ENCODE peak calls at places on chromosomes 13 and 19, in six cellular contexts. X, B, T, F, U and Y are unnamed samples.

GRCh38 chr13:21694831-21695230 is 24.0 kb downstream of the FGF9 start:
- DNase-seq in B (no peak), F (no peak), X (no peak), T (no peak), U (no peak), Y (no peak)

GRCh38 chr13:37175996-37176395 is 70.5 kb upstream of the CSNK1A1L start:
- DNase-seq in B (no peak), T (peak; percentile 33), U (no peak), X (peak; percentile 94), F (peak; percentile 40), Y (no peak)

GRCh38 chr13:27573265-27573664 is 47.1 kb downstream of the LNX2 start:
- DNase-seq in B (no peak), U (no peak), F (peak; percentile 76), X (peak; percentile 27), T (peak; percentile 11), Y (peak; percentile 71)

GRCh38 chr13:76505437-76505836 is 380.8 kb downstream of the KCTD12 start:
- DNase-seq in F (no peak), T (no peak), B (no peak), U (no peak), X (no peak), Y (no peak)

GRCh38 chr13:110714798-110715394 is 1.4 kb downstream of the ING1 start:
- DNase-seq in T (peak; percentile 67), B (no peak), X (peak; percentile 44), U (peak; percentile 35), F (no peak), Y (no peak)

GRCh38 chr19:13526552-13526951 is 20.3 kb upstream of the CACNA1A start:
- DNase-seq in F (peak; percentile 6), U (no peak), B (no peak), X (no peak), T (no peak), Y (no peak)

GRCh38 chr19:4870025-4870700 is 2.7 kb upstream of the PLIN3 start:
- DNase-seq in F (peak; percentile 90), U (no peak), T (peak; percentile 87), X (peak; percentile 94), B (no peak), Y (peak; percentile 95)

GRCh38 chr13:50449465-50449864 is 394.0 kb downstream of the DLEU7 start:
- DNase-seq in T (no peak), X (no peak), F (no peak), U (no peak), B (no peak), Y (no peak)

GRCh38 chr19:19539738-19540703 is 2.0 kb downstream of the CILP2 start:
- DNase-seq in T (peak; percentile 53), X (peak; percentile 71), F (peak; percentile 25), B (no peak), U (no peak), Y (peak; percentile 91)

GRCh38 chr13:109336730-109337129 is 449.7 kb downstream of the IRS2 start:
- DNase-seq in U (no peak), X (peak; percentile 57), F (peak; percentile 65), B (no peak), T (no peak), Y (no peak)

GRCh38 chr13:34371108-34371507 is 553.2 kb downstream of the RFC3 start:
- DNase-seq in T (no peak), X (no peak), B (no peak), U (no peak), F (no peak), Y (no peak)

GRCh38 chr13:33379597-33379996 is 94.0 kb upstream of the STARD13 start:
- DNase-seq in T (no peak), U (no peak), X (no peak), F (no peak), B (no peak), Y (no peak)

GRCh38 chr19:8111376-8111775 is 38.0 kb downstream of the FBN3 start:
- DNase-seq in X (no peak), B (no peak), U (no peak), F (no peak), T (no peak), Y (peak; percentile 62)
- H3K27me3 ChIP-seq in X (no peaks in the 10 kb centered on the region), B (no peaks in the 10 kb centered on the region), U (no peaks in the 10 kb centered on the region), F (no peaks in the 10 kb centered on the region), T (no peaks in the 10 kb centered on the region), Y (no peaks in the 10 kb centered on the region)

GRCh38 chr19:1490020-1490310 is 185 bp downstream of the PCSK4 start:
- DNase-seq in B (no peak), U (no peak), T (no peak), X (no peak), F (no peak), Y (no peak)
- H3K27ac ChIP-seq in B (no peak overlapping the region), U (no peak overlapping the region), T (peak overlapping the region; percentile 86), X (peak overlapping the region; percentile 63), F (no peak overlapping the region), Y (no peak overlapping the region)

GRCh38 chr19:7500811-7501450 is 12.1 kb upstream of the PEX11G start:
- DNase-seq in T (peak; percentile 82), X (no peak), U (peak; percentile 75), B (no peak), F (peak; percentile 72), Y (peak; percentile 85)
- H2AFZ ChIP-seq in T (peak overlapping the region; percentile 71), X (no peak overlapping the region), U (peak overlapping the region; percentile 99), B (peak overlapping the region; percentile 37), F (peak overlapping the region; percentile 89), Y (no peak overlapping the region)

DNA sequence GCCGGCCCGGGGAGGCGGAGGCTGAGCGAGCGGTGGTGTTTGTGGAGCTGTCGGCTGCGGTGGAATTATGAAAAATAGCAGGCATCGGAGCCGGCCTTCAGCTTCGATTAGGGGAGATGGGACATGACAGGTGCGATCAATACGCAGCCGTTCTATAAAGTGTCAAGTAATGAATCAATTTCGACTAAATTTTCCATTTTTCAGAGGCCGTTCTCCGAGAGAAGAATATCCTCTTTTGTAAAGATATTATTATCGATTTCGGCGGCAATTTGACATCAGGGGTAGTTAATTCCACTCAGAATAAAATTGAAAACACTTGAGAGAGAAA is 4.8 kb upstream of the ERFL start:
- DNase-seq in U (no peak), T (no peak), B (no peak), F (no peak), X (no peak), Y (peak; percentile 93)
- H3K27me3 ChIP-seq in U (peaks cover 37% of the 10 kb centered on the region), T (peaks cover 85% of the 10 kb centered on the region), B (peaks cover 10% of the 10 kb centered on the region), F (peaks cover 35% of the 10 kb centered on the region), X (peaks cover 67% of the 10 kb centered on the region), Y (peaks cover 53% of the 10 kb centered on the region)

GRCh38 chr13:51645154-51645650 is 60.9 kb downstream of the WDFY2 start:
- DNase-seq in X (peak; percentile 90), T (peak; percentile 47), U (no peak), B (no peak), F (peak; percentile 63), Y (peak; percentile 65)
- H3K27ac ChIP-seq in X (peak overlapping the region; percentile 91), T (peak overlapping the region; percentile 45), U (no peak overlapping the region), B (no peak overlapping the region), F (peak overlapping the region; percentile 94), Y (peak overlapping the region; percentile 98)

GRCh38 chr13:89733686-89734085 is 1613.8 kb upstream of the MIR17HG start:
- DNase-seq in U (no peak), B (no peak), F (no peak), T (no peak), X (no peak), Y (no peak)
- H2AFZ ChIP-seq in U (no peak overlapping the region), B (no peak overlapping the region), F (no peak overlapping the region), T (peak overlapping the region; percentile 4), X (no peak overlapping the region), Y (no peak overlapping the region)

GRCh38 chr13:41459754-41460111 is 2.4 kb downstream of the RGCC start:
- DNase-seq in F (no peak), U (no peak), B (no peak), X (no peak), T (no peak), Y (no peak)
- H3K27me3 ChIP-seq in F (no peaks in the 10 kb centered on the region), U (peaks cover 16% of the 10 kb centered on the region), B (no peaks in the 10 kb centered on the region), X (peaks cover 7% of the 10 kb centered on the region), T (peaks cover 57% of the 10 kb centered on the region), Y (peaks cover 32% of the 10 kb centered on the region)

GRCh38 chr19:51337861-51338562 is 3.9 kb downstream of the VSIG10L start:
- DNase-seq in U (no peak), B (no peak), X (no peak), T (no peak), F (no peak), Y (peak; percentile 34)
- H3K27ac ChIP-seq in U (no peak overlapping the region), B (no peak overlapping the region), X (no peak overlapping the region), T (peak overlapping the region; percentile 80), F (no peak overlapping the region), Y (no peak overlapping the region)

DNA sequence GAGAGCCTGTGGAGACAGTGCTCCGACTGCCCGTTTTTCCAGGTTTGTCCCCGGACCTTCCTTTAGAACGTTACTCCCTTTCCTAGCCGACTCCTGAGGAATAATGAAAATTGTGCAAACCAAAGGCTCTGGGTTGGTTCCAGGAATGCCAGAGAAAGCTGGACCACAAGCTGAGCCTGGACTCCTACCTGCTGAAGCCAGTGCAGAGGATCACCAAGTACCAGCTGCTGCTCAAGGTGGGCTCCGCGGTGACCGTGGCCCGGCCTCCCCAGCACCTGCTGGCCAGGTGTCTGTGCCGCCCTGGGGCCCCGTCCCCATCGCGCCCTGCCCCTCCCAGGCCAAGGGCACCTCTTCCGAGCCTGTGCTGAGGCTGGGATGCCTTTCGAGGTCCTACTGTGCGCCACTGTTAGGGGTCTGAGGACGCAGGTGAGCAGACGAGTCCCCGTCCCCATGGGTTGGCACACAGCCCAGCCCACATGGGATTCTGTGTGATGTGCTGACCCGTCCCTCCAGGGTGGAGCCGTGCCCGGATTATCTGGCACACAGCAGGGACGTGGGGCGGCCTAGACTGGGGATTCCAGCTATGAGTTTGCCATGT is 20.5 kb upstream of the F7 start:
- DNase-seq in T (no peak), U (no peak), F (no peak), X (no peak), B (no peak), Y (no peak)
- H2AFZ ChIP-seq in T (no peak overlapping the region), U (no peak overlapping the region), F (no peak overlapping the region), X (no peak overlapping the region), B (no peak overlapping the region), Y (no peak overlapping the region)